ENCODE peak calls at places on chromosomes 1 and 21, in eight cellular contexts. F, P, K, C, D, T, M and L are unnamed samples.

GRCh38 chr1:215710340-215710971 is 143.4 kb downstream of the KCTD3 start:
- DNase-seq in P (peak), M (no peak), D (no peak), T (peak), C (no peak), F (no peak), K (peak), L (no peak)

GRCh38 chr1:74681449-74681848 is 7.9 kb upstream of the ERICH3 start:
- DNase-seq in T (no peak), C (no peak), K (no peak), M (no peak), F (no peak), P (no peak), D (no peak), L (no peak)

GRCh38 chr1:18913065-18913502 is 10.7 kb upstream of the ALDH4A1 start:
- DNase-seq in C (peak), M (peak), F (peak), K (peak), P (peak), D (peak), T (peak), L (peak)

GRCh38 chr21:44331650-44332306 is 7.4 kb downstream of the CFAP410 start:
- DNase-seq in P (no peak), D (no peak), K (no peak), C (no peak), M (no peak), F (no peak), T (no peak), L (no peak)

GRCh38 chr1:109655624-109656519 is at the start of gene GSTM4:
- DNase-seq in T (peak), C (peak), P (peak), F (peak), D (peak), M (peak), K (peak), L (peak)

GRCh38 chr1:82392513-82392912 is 591.8 kb downstream of the ADGRL2 start:
- DNase-seq in C (no peak), P (no peak), K (no peak), T (no peak), M (no peak), F (no peak), D (no peak), L (no peak)

GRCh38 chr21:42471206-42471605 is 24.8 kb downstream of the RSPH1 start:
- DNase-seq in D (no peak), F (no peak), M (no peak), T (no peak), K (no peak), C (no peak), P (no peak), L (no peak)

GRCh38 chr1:108036796-108037545 is 72.0 kb upstream of the VAV3 start:
- DNase-seq in P (no peak), F (no peak), C (no peak), K (no peak), M (no peak), D (no peak), T (no peak), L (no peak)

GRCh38 chr1:67759692-67760029 is 73.6 kb downstream of the GNG12 start:
- DNase-seq in M (no peak), K (peak), F (no peak), C (no peak), D (no peak), P (no peak), T (no peak), L (no peak)

GRCh38 chr1:182575540-182576149 is 13.4 kb downstream of the RNASEL start:
- DNase-seq in M (no peak), F (no peak), K (peak), C (no peak), D (no peak), P (no peak), T (peak), L (no peak)

GRCh38 chr21:27649323-27649722 is 682.4 kb upstream of the ADAMTS5 start:
- DNase-seq in D (no peak), P (no peak), M (no peak), K (no peak), T (no peak), C (no peak), F (no peak), L (no peak)

GRCh38 chr1:229191066-229191674 is 79.7 kb upstream of the RAB4A start:
- DNase-seq in M (no peak), K (no peak), C (no peak), F (no peak), D (no peak), T (peak), P (no peak), L (no peak)

GRCh38 chr1:20992327-20993056 is 184.2 kb downstream of the EIF4G3 start:
- DNase-seq in K (no peak), P (no peak), M (no peak), T (no peak), D (no peak), F (no peak), C (no peak), L (no peak)

GRCh38 chr1:226603030-226603960 is 54.7 kb downstream of the STUM start:
- DNase-seq in F (no peak), T (no peak), M (peak), C (no peak), D (no peak), K (no peak), P (no peak), L (no peak)

GRCh38 chr1:67791686-67792475 is 41.4 kb downstream of the GNG12 start:
- DNase-seq in M (no peak), D (no peak), P (no peak), C (no peak), T (no peak), K (peak), F (no peak), L (no peak)

GRCh38 chr1:175188936-175189335 is 3.6 kb downstream of the KIAA0040 start:
- DNase-seq in K (no peak), C (peak), P (no peak), M (no peak), T (no peak), D (peak), F (no peak), L (peak)

GRCh38 chr1:94783342-94784264 is 36.6 kb upstream of the SLC44A3 start:
- DNase-seq in F (no peak), K (no peak), C (no peak), T (no peak), P (no peak), M (peak), D (no peak), L (no peak)

GRCh38 chr21:29232601-29233541 is 65.9 kb upstream of the BACH1 start:
- DNase-seq in P (no peak), C (no peak), K (peak), T (no peak), M (no peak), F (no peak), D (no peak), L (no peak)

GRCh38 chr1:160085686-160086089 is 4.3 kb downstream of the KCNJ9 start:
- DNase-seq in K (peak), F (peak), T (peak), C (peak), M (peak), D (peak), P (peak), L (peak)

GRCh38 chr21:25573409-25574206 is 33.7 kb downstream of the MRPL39 start:
- DNase-seq in C (no peak), F (no peak), P (no peak), D (no peak), T (peak), M (no peak), K (peak), L (peak)

GRCh38 chr21:34936874-34937563 is 112.1 kb downstream of the RUNX1 start:
- DNase-seq in P (no peak), M (no peak), D (no peak), C (no peak), K (no peak), F (no peak), T (peak), L (no peak)